ENCODE peak calls at places on chromosomes 7 and 10, in ten cellular contexts. F, Y, C, O, A, P, G, Z, R and H are unnamed samples.

GRCh38 chr10:118850418-118851061 is 95.8 kb upstream of the CACUL1 start:
- DNase-seq in G (peak), O (peak), R (peak), C (peak), A (no peak), Z (peak), P (peak), F (peak), Y (peak), H (peak)

GRCh38 chr7:36684951-36685350 is 39.3 kb downstream of the AOAH start:
- DNase-seq in P (no peak), Z (no peak), Y (no peak), A (no peak), G (no peak), R (no peak), O (no peak), C (no peak), F (no peak), H (no peak)

GRCh38 chr7:24939406-24939805 is 40.6 kb downstream of the OSBPL3 start:
- DNase-seq in Y (no peak), R (no peak), P (no peak), C (no peak), A (no peak), Z (no peak), G (no peak), F (no peak), O (no peak), H (no peak)

GRCh38 chr10:62517252-62517651 is 143.1 kb downstream of the ZNF365 start:
- DNase-seq in G (no peak), Y (no peak), C (no peak), R (no peak), P (no peak), O (no peak), A (no peak), Z (no peak), F (no peak), H (no peak)

GRCh38 chr7:18895456-18895855 is 222.0 kb downstream of the TWIST1 start:
- DNase-seq in G (no peak), R (no peak), O (no peak), A (no peak), F (peak), P (no peak), C (no peak), Z (peak), Y (no peak), H (no peak)

GRCh38 chr10:86520871-86521619 is 547 bp downstream of the WAPL start:
- DNase-seq in R (peak), A (no peak), G (no peak), F (peak), Y (peak), P (peak), C (peak), Z (peak), O (peak), H (peak)

GRCh38 chr10:88104213-88104612 is 240.8 kb downstream of the PTEN start:
- DNase-seq in Z (no peak), O (no peak), F (no peak), G (no peak), C (no peak), P (no peak), R (no peak), Y (no peak), A (no peak), H (no peak)

GRCh38 chr7:151472644-151473380 is 32.9 kb upstream of the CRYGN start:
- DNase-seq in O (no peak), P (no peak), A (no peak), F (no peak), G (no peak), R (no peak), C (no peak), Y (no peak), Z (peak), H (no peak)